ENCODE peak calls at places on chromosomes 11 and 22, in ten cellular contexts. C is right cardiac atrium, Q is cardiac muscle cell, R is HCT116, S is DND-41, N is mammary epithelial cell, D is tibial artery, M is mesenchymal stem cell, T is ovary, E is endodermal cell. V is an unnamed sample.

GRCh38 chr11:108501396-108501795 is 3.2 kb upstream of the POGLUT3 start:
- DNase-seq in C (no peak), Q (no peak), R (no peak), S (no peak), N (no peak), D (no peak), M (no peak), T (no peak), E (no peak), V (peak; percentile 68)

GRCh38 chr22:42856179-42856864 is 751 bp downstream of the ARFGAP3 start:
- DNase-seq in C (peak; percentile 85), Q (peak; percentile 54), R (no peak), S (peak; percentile 76), N (no peak), D (peak; percentile 67), M (peak; percentile 72), T (peak; percentile 69), E (no peak), V (peak; percentile 72)

GRCh38 chr11:36487619-36488018 is 22.5 kb downstream of the TRAF6 start:
- DNase-seq in C (no peak), Q (no peak), R (no peak), S (no peak), N (no peak), D (no peak), M (no peak), T (no peak), E (no peak), V (no peak)

GRCh38 chr11:114562166-114562916 is 2.7 kb upstream of the NXPE1 start:
- DNase-seq in C (no peak), Q (no peak), R (no peak), S (no peak), N (no peak), D (no peak), M (peak; percentile 85), T (no peak), E (no peak), V (peak; percentile 18)

GRCh38 chr11:9092846-9093778 is 1.7 kb upstream of the SCUBE2 start:
- DNase-seq in C (no peak), Q (no peak), R (no peak), S (no peak), N (no peak), D (no peak), M (no peak), T (no peak), E (no peak), V (peak; percentile 80)

GRCh38 chr11:36512016-36512415 is 1.9 kb upstream of the TRAF6 start:
- DNase-seq in C (no peak), Q (no peak), R (no peak), S (no peak), N (no peak), D (no peak), M (no peak), T (no peak), E (no peak), V (peak; percentile 30)

GRCh38 chr11:1837171-1838076 is 1.4 kb upstream of the TNNI2 start:
- DNase-seq in C (peak; percentile 89), Q (peak; percentile 85), R (no peak), S (peak; percentile 86), N (no peak), D (no peak), M (peak; percentile 62), T (peak; percentile 88), E (peak; percentile 92), V (peak; percentile 99)

GRCh38 chr22:33909075-33909458 is 11.2 kb downstream of the LARGE1 start:
- DNase-seq in C (no peak), Q (no peak), R (no peak), S (no peak), N (no peak), D (peak; percentile 26), M (peak; percentile 56), T (peak; percentile 55), E (no peak), V (no peak)

GRCh38 chr11:19200410-19201201 is 1.2 kb downstream of the CSRP3 start:
- DNase-seq in C (no peak), Q (no peak), R (no peak), S (no peak), N (peak; percentile 84), D (no peak), M (no peak), T (no peak), E (no peak), V (peak; percentile 78)

GRCh38 chr11:2378527-2379210 is 1.6 kb downstream of the CD81 start:
- DNase-seq in C (peak; percentile 83), Q (no peak), R (no peak), S (no peak), N (no peak), D (no peak), M (peak; percentile 65), T (peak; percentile 69), E (no peak), V (peak; percentile 96)

GRCh38 chr22:30604723-30605122 is 2.3 kb upstream of the TCN2 start:
- DNase-seq in C (no peak), Q (no peak), R (no peak), S (no peak), N (no peak), D (no peak), M (no peak), T (no peak), E (no peak), V (no peak)

GRCh38 chr11:59615132-59615636 is 390 bp downstream of the OSBP start:
- DNase-seq in C (peak; percentile 69), Q (no peak), R (peak; percentile 24), S (peak; percentile 50), N (peak; percentile 60), D (peak; percentile 30), M (peak; percentile 21), T (peak; percentile 61), E (peak; percentile 80), V (peak; percentile 69)

GRCh38 chr22:46175631-46176030 is 25.3 kb downstream of the PPARA start:
- DNase-seq in C (no peak), Q (no peak), R (no peak), S (no peak), N (peak; percentile 39), D (no peak), M (peak; percentile 29), T (no peak), E (no peak), V (peak; percentile 60)

GRCh38 chr11:101444851-101445250 is 139.0 kb downstream of the TRPC6 start:
- DNase-seq in C (no peak), Q (no peak), R (no peak), S (no peak), N (no peak), D (no peak), M (no peak), T (no peak), E (no peak), V (no peak)

GRCh38 chr22:31039393-31039792 is 41.7 kb upstream of the SMTN start:
- DNase-seq in C (no peak), Q (no peak), R (no peak), S (no peak), N (no peak), D (no peak), M (peak; percentile 84), T (peak; percentile 81), E (no peak), V (peak; percentile 89)

GRCh38 chr22:48895341-48895740 is 932.3 kb downstream of the BRD1 start:
- DNase-seq in C (no peak), Q (no peak), R (no peak), S (no peak), N (no peak), D (no peak), M (no peak), T (peak; percentile 14), E (no peak), V (peak; percentile 14)

GRCh38 chr11:45843158-45843924 is 3.9 kb upstream of the CRY2 start:
- DNase-seq in C (peak; percentile 93), Q (peak; percentile 92), R (peak; percentile 90), S (peak; percentile 90), N (peak; percentile 81), D (peak; percentile 92), M (peak; percentile 95), T (peak; percentile 93), E (peak; percentile 96), V (peak; percentile 93)

GRCh38 chr11:5291207-5291838 is 10.4 kb downstream of the OR51B4 start:
- DNase-seq in C (no peak), Q (peak; percentile 23), R (peak; percentile 35), S (no peak), N (peak; percentile 45), D (no peak), M (peak; percentile 57), T (no peak), E (no peak), V (peak; percentile 76)

GRCh38 chr22:40826984-40827741 is 8.0 kb upstream of the SLC25A17 start:
- DNase-seq in C (no peak), Q (no peak), R (no peak), S (no peak), N (no peak), D (no peak), M (no peak), T (no peak), E (no peak), V (no peak)

GRCh38 chr11:68988486-68988885 is 7.7 kb upstream of the MRGPRD start:
- DNase-seq in C (no peak), Q (no peak), R (no peak), S (no peak), N (no peak), D (no peak), M (no peak), T (no peak), E (no peak), V (peak; percentile 14)

GRCh38 chr22:23246982-23247766 is 66.9 kb downstream of the BCR start:
- DNase-seq in C (peak; percentile 27), Q (no peak), R (no peak), S (no peak), N (no peak), D (no peak), M (no peak), T (no peak), E (no peak), V (peak; percentile 34)
- H3K4me1 ChIP-seq in C (peaks cover 2% of the 10 kb centered on the region), Q (peaks cover 34% of the 10 kb centered on the region), R (peaks cover 20% of the 10 kb centered on the region), S (peaks cover 5% of the 10 kb centered on the region), N (peaks cover 13% of the 10 kb centered on the region), D (peaks cover 38% of the 10 kb centered on the region), M (peaks cover 28% of the 10 kb centered on the region), T (peaks cover 2% of the 10 kb centered on the region), E (peaks cover 51% of the 10 kb centered on the region), V (peaks cover 47% of the 10 kb centered on the region)

GRCh38 chr22:23271597-23271908 is 91.2 kb downstream of the BCR start:
- DNase-seq in C (no peak), Q (no peak), R (no peak), S (no peak), N (no peak), D (no peak), M (no peak), T (no peak), E (no peak), V (no peak)
- H3K4me3 ChIP-seq in C (no peak overlapping the region), Q (no peak overlapping the region), R (no peak overlapping the region), S (no peak overlapping the region), N (no peak overlapping the region), D (no peak overlapping the region), M (no peak overlapping the region), T (no peak overlapping the region), E (no peak overlapping the region), V (no peak overlapping the region)

GRCh38 chr22:39092111-39092867 is 4.8 kb upstream of the APOBEC3H start:
- DNase-seq in C (no peak), Q (no peak), R (no peak), S (no peak), N (no peak), D (no peak), M (no peak), T (no peak), E (no peak), V (peak; percentile 41)
- H3K4me1 ChIP-seq in C (peaks cover 4% of the 10 kb centered on the region), Q (peaks cover 12% of the 10 kb centered on the region), R (peaks cover 9% of the 10 kb centered on the region), S (peaks cover 25% of the 10 kb centered on the region), N (peaks cover 50% of the 10 kb centered on the region), D (no peaks in the 10 kb centered on the region), M (peaks cover 5% of the 10 kb centered on the region), T (no peaks in the 10 kb centered on the region), E (peaks cover 10% of the 10 kb centered on the region), V (peaks cover 3% of the 10 kb centered on the region)

GRCh38 chr11:125376856-125377255 is 119.2 kb downstream of the FEZ1 start:
- DNase-seq in C (no peak), Q (no peak), R (no peak), S (no peak), N (no peak), D (no peak), M (no peak), T (no peak), E (no peak), V (peak; percentile 96)
- H3K4me3 ChIP-seq in C (no peak overlapping the region), Q (no peak overlapping the region), R (no peak overlapping the region), S (no peak overlapping the region), N (no peak overlapping the region), D (no peak overlapping the region), M (no peak overlapping the region), T (no peak overlapping the region), E (no peak overlapping the region), V (no peak overlapping the region)

V was measured in osteoblast.